ENCODE peak calls at places on chromosomes 1 and 21, in five cellular contexts. D is H9, X is IMR-90, Q is mesendoderm, P is H1. N is an unnamed sample.

GRCh38 chr1:244210884-244211558 is 159.9 kb downstream of the ZBTB18 start:
- DNase-seq in P (peak), Q (peak), X (no peak), D (peak), N (no peak)

GRCh38 chr1:206700445-206701036 is 15.8 kb downstream of the MAPKAPK2 start:
- DNase-seq in P (no peak), D (no peak), X (peak), Q (no peak), N (no peak)

GRCh38 chr1:155968670-155969069 is 9.7 kb downstream of the ARHGEF2 start:
- DNase-seq in Q (no peak), P (no peak), D (no peak), X (peak), N (no peak)

GRCh38 chr1:36380782-36381181 is 4.9 kb downstream of the STK40 start:
- DNase-seq in P (no peak), Q (peak), D (no peak), X (no peak), N (no peak)

GRCh38 chr1:93080424-93080823 is 1.3 kb downstream of the MTF2 start:
- DNase-seq in D (no peak), X (peak), Q (peak), P (no peak), N (peak)

GRCh38 chr1:22428672-22429071 is 23.0 kb upstream of the ZBTB40 start:
- DNase-seq in X (peak), P (no peak), Q (peak), D (no peak), N (peak)

GRCh38 chr1:183287191-183287675 is 101.2 kb downstream of the LAMC2 start:
- DNase-seq in X (peak), D (no peak), P (no peak), Q (peak), N (peak)

GRCh38 chr1:39926343-39926769 is 24.6 kb upstream of the MYCL start:
- DNase-seq in P (no peak), X (peak), Q (peak), D (no peak), N (no peak)

GRCh38 chr21:37044643-37045042 is 28.2 kb downstream of the PIGP start:
- DNase-seq in X (no peak), Q (no peak), D (no peak), P (no peak), N (no peak)

GRCh38 chr21:37986751-37987399 is 70.6 kb upstream of the KCNJ6 start:
- DNase-seq in D (no peak), Q (no peak), P (no peak), X (no peak), N (no peak)

GRCh38 chr21:42357307-42357706 is 6.5 kb upstream of the TFF2 start:
- DNase-seq in P (no peak), D (no peak), X (no peak), Q (no peak), N (no peak)

GRCh38 chr1:182330303-182330702 is 61.3 kb downstream of the GLUL start:
- DNase-seq in D (no peak), Q (no peak), P (no peak), X (no peak), N (peak)

GRCh38 chr1:89780721-89781120 is 40.1 kb upstream of the LRRC8D start:
- DNase-seq in D (no peak), Q (peak), X (peak), P (no peak), N (peak)

GRCh38 chr1:214136336-214136735 is 144.6 kb upstream of the SMYD2 start:
- DNase-seq in P (no peak), Q (no peak), X (no peak), D (no peak), N (peak)

GRCh38 chr1:156476501-156477298 is 23.9 kb downstream of the MEF2D start:
- DNase-seq in Q (peak), P (no peak), X (peak), D (peak), N (no peak)

GRCh38 chr1:227447531-227447990 is 115.8 kb upstream of the ZNF678 start:
- DNase-seq in X (no peak), Q (peak), P (no peak), D (peak), N (peak)

GRCh38 chr1:47411441-47411840 is 4.6 kb upstream of the FOXE3 start:
- DNase-seq in Q (no peak), D (no peak), P (no peak), X (peak), N (no peak)

GRCh38 chr1:41764608-41765007 is 154.1 kb downstream of the HIVEP3 start:
- DNase-seq in Q (no peak), X (no peak), P (no peak), D (no peak), N (no peak)

GRCh38 chr1:45246760-45247159 is 40.4 kb upstream of the ZSWIM5 start:
- DNase-seq in Q (no peak), X (peak), P (no peak), D (no peak), N (peak)

GRCh38 chr1:196302981-196303380 is 305.3 kb downstream of the KCNT2 start:
- DNase-seq in X (no peak), Q (peak), P (no peak), D (no peak), N (no peak)

GRCh38 chr1:113057006-113057405 is 16.0 kb upstream of the LRIG2 start:
- DNase-seq in Q (peak), P (no peak), X (no peak), D (peak), N (no peak)

GRCh38 chr21:46357335-46357604 is 33.3 kb downstream of the PCNT start:
- DNase-seq in D (no peak), Q (no peak), X (no peak), P (no peak), N (no peak)

GRCh38 chr1:93814795-93815737 is 63.9 kb downstream of the DNTTIP2 start:
- DNase-seq in Q (peak), X (peak), D (no peak), P (no peak), N (no peak)

GRCh38 chr1:150928286-150928685 is 2.1 kb downstream of the SETDB1 start:
- DNase-seq in P (no peak), D (no peak), X (peak), Q (peak), N (no peak)

GRCh38 chr1:47659141-47659540 is 221.3 kb downstream of the FOXD2 start:
- DNase-seq in P (no peak), Q (no peak), D (peak), X (no peak), N (no peak)

GRCh38 chr1:76940586-76941335 is 73.5 kb downstream of the ST6GALNAC5 start:
- DNase-seq in D (no peak), X (no peak), P (no peak), Q (no peak), N (no peak)

GRCh38 chr1:43452789-43453441 is 816 bp downstream of the HYI start:
- DNase-seq in X (peak), Q (peak), P (no peak), D (peak), N (peak)

GRCh38 chr1:179883040-179883501 is 986 bp downstream of the TOR1AIP1 start:
- DNase-seq in Q (no peak), P (no peak), X (no peak), D (no peak), N (no peak)

GRCh38 chr21:33205476-33205875 is 24.3 kb upstream of the IFNAR2 start:
- DNase-seq in P (no peak), D (no peak), X (no peak), Q (no peak), N (peak)

GRCh38 chr1:236853916-236854601 is 59.0 kb downstream of the MTR start:
- DNase-seq in P (no peak), D (no peak), X (peak), Q (no peak), N (peak)

GRCh38 chr1:62457955-62458354 is 21.1 kb downstream of the USP1 start:
- DNase-seq in X (no peak), Q (no peak), D (no peak), P (no peak), N (no peak)

GRCh38 chr1:15616704-15617172 is 520 bp upstream of the DDI2 start:
- DNase-seq in Q (peak), X (peak), D (peak), P (no peak), N (no peak)

GRCh38 chr1:111334169-111334568 is 43.5 kb downstream of the CHIA start:
- DNase-seq in X (peak), D (peak), Q (peak), P (no peak), N (peak)

GRCh38 chr1:244919320-244920282 is 55.3 kb upstream of the HNRNPU start:
- DNase-seq in X (no peak), D (no peak), P (no peak), Q (no peak), N (no peak)

GRCh38 chr1:86356247-86356646 is 39.9 kb downstream of the ODF2L start:
- DNase-seq in D (no peak), P (no peak), X (peak), Q (no peak), N (no peak)

GRCh38 chr21:23045955-23046354 is 2047.7 kb downstream of the NCAM2 start:
- DNase-seq in D (no peak), Q (no peak), P (no peak), X (no peak), N (no peak)
- H3K9ac ChIP-seq in D (no peak), Q (no peak), P (no peak), X (no peak), N (no peak)

GRCh38 chr21:32203877-32204480 is 74.9 kb downstream of the MIS18A start:
- DNase-seq in Q (no peak), X (no peak), P (no peak), D (no peak), N (no peak)

GRCh38 chr21:32196001-32196400 is 82.8 kb downstream of the MIS18A start:
- DNase-seq in Q (no peak), P (no peak), D (no peak), X (no peak), N (no peak)

GRCh38 chr21:32200029-32200428 is 78.8 kb downstream of the MIS18A start:
- DNase-seq in Q (no peak), D (no peak), X (no peak), P (no peak), N (no peak)

GRCh38 chr21:32193066-32193465 is 85.8 kb downstream of the MIS18A start:
- DNase-seq in X (no peak), D (no peak), Q (no peak), P (no peak), N (no peak)

DNA sequence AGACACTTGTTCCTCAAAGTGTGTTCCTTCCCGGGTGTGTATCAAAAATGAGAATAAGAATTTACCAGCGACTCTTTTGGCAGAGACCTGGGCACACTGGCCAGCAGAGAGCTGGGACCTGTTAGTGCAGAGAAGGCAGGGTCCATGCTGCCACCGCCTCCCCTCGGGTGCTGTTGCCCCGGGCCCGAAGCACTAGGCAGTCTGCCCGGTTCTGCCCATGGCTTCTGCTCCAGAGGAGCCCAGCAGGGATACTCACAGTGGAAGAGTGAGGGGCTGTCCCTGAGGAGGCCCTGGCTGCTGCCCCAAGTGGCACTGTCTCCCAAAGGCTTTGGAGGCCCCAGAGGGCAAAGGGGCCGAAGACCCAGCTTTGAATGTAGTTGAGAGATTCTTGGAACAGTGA is 80.5 kb downstream of the MIS18A start:
- DNase-seq in X (no peak), D (no peak), P (no peak), Q (no peak), N (no peak)
- H3K18ac ChIP-seq in X (no peak), D (no peak), P (no peak), Q (no peak), N (no peak)

DNA sequence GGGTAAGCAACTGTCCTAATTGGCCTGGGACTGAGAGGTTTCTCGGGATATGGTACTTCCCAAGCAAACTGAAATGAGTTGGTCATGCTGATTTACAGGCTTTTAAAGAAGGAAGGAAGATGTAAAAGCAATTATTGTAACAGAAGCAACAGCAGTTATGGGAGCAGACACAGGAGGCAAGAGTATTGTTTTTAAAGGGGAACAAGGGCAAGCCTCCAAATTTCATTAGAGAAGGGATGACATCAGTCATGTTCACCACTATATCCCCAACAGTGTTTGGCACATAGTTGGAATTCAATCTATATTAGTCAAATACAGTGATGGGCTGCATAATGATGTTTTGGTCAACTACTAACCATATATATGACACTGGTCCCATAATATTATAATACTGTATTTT is 46.0 kb upstream of the JUN start:
- DNase-seq in Q (no peak), P (no peak), D (no peak), X (no peak), N (no peak)
- H3K9ac ChIP-seq in Q (no peak), P (no peak), D (no peak), X (no peak), N (no peak)

DNA sequence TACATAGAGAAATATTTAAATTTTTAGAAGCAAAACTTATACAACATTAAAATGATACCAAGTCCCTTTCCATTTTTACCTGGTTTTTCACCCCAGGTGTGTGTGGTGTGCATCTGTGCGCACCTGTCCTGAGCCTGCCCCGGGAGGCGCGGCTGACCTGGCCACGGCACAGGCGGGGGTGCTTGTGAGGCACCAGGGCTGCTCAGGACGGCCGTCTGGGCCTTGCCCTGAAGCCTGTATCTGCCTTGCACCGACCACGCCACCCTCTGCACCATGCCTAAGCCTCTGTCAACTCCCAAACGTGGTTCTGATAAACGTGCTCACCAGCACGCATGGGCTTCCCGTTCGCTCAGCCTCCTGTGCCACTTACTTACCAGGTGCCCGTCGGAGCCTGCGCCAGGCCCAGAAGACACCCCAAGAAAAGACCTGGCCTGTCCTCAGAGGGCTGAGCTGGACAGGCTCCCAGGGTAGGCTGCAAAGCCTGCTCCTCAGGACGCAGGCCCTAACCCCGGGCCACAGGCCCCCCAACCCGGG is 20.9 kb downstream of the PANK4 start:
- DNase-seq in D (no peak), Q (no peak), X (no peak), P (no peak), N (no peak)
- H3K18ac ChIP-seq in D (no peak), Q (no peak), X (no peak), P (no peak), N (no peak)

DNA sequence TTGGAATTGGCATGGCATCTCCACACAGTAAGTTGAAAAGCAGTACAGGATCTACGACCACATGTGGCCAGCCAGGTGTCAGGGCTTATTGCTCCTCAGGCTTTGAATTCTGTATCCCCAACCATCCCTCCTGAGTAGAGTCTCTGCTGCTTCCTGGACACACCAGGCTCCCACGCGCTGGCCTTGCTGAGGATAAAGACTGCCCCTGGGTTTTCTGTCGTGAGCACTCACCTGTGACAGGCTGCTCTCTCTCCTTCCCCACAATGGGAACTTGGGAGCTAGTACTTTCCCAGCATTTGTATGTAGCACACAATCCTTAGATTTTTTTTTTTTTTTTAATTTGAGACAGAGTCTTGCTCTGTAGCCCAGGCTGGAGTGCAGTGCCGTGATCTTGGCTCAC is 33.6 kb downstream of the PBX1 start:
- DNase-seq in Q (peak), X (no peak), D (no peak), P (no peak), N (no peak)
- H3K9ac ChIP-seq in Q (no peak), X (no peak), D (no peak), P (no peak), N (no peak)

GRCh38 chr1:25239681-25240541 is 7.3 kb downstream of the RSRP1 start:
- DNase-seq in D (peak), Q (peak), P (peak), X (peak), N (peak)
- H3K18ac ChIP-seq in D (peak), Q (no peak), P (peak), X (peak), N (peak)

GRCh38 chr1:235206533-235207201 is 45.6 kb upstream of the RBM34 start:
- DNase-seq in P (no peak), Q (no peak), X (peak), D (no peak), N (no peak)
- H3K9ac ChIP-seq in P (no peak), Q (no peak), X (no peak), D (no peak), N (no peak)

N was measured in trophoblast cell.